ENCODE peak calls at places on chromosome 2, in five cellular contexts. K, N, O, Y and S are unnamed samples. For H3K36me3, the result is how much of the 10 kb centered on the place peaks cover.

GRCh38 chr2:173652731-173653426 is 298.2 kb downstream of the CDCA7 start:
- DNase-seq in K (no peak), N (no peak), O (no peak), Y (no peak), S (no peak)

GRCh38 chr2:30713698-30714097 is 93.5 kb downstream of the CAPN13 start:
- DNase-seq in K (peak), N (no peak), O (no peak), Y (no peak), S (peak)

GRCh38 chr2:128536925-128537620 is 218.4 kb upstream of the HS6ST1 start:
- DNase-seq in K (no peak), N (no peak), O (peak), Y (no peak), S (no peak)

GRCh38 chr2:80153151-80153550 is 151.4 kb downstream of the LRRTM1 start:
- DNase-seq in K (no peak), N (no peak), O (no peak), Y (no peak), S (no peak)

GRCh38 chr2:19871836-19872235 is 29.9 kb downstream of the TTC32 start:
- DNase-seq in K (peak), N (no peak), O (no peak), Y (no peak), S (no peak)

GRCh38 chr2:134982603-134983002 is 64.0 kb downstream of the CCNT2 start:
- DNase-seq in K (no peak), N (no peak), O (no peak), Y (no peak), S (no peak)

GRCh38 chr2:207219716-207220414 is 54.1 kb upstream of the KLF7 start:
- DNase-seq in K (no peak), N (no peak), O (no peak), Y (no peak), S (no peak)

GRCh38 chr2:187215576-187216240 is 232.3 kb downstream of the CALCRL start:
- DNase-seq in K (no peak), N (no peak), O (no peak), Y (no peak), S (no peak)

GRCh38 chr2:173997269-173997668 is 32.1 kb upstream of the SP3 start:
- DNase-seq in K (peak), N (peak), O (no peak), Y (peak), S (peak)

GRCh38 chr2:47456851-47457250 is 53.9 kb downstream of the MSH2 start:
- DNase-seq in K (no peak), N (no peak), O (no peak), Y (no peak), S (no peak)
- H3K36me3 ChIP-seq in K (under half), N (under half), O (under half), Y (under half), S (under half)

DNA sequence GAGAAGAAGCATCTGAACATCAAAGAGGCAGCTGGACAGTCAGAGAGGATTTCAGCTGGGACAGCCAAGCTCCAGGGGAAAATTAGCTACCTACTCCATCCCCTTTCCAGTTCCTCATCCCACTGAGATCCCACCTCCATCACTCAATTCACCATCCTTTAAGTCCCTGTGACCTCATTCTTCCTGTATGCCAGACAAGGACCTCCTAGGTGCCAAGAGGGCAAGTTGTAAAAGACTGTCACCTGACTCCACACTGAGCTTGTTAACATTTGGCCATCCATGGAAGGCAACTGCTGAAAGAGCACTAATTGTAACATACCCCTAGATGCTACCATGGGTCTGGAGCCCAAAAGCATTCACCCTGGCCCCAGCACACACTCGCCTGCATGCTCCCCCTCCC is 97.8 kb downstream of the KYNU start:
- DNase-seq in K (no peak), N (no peak), O (no peak), Y (no peak), S (no peak)
- H3K27ac ChIP-seq in K (no peak), N (no peak), O (no peak), Y (no peak), S (no peak)

GRCh38 chr2:10439185-10439879 is 8.8 kb downstream of the ODC1 start:
- DNase-seq in K (no peak), N (no peak), O (no peak), Y (no peak), S (no peak)

GRCh38 chr2:10436711-10437110 is 11.4 kb downstream of the ODC1 start:
- DNase-seq in K (no peak), N (no peak), O (no peak), Y (no peak), S (no peak)

GRCh38 chr2:10437806-10438205 is 10.3 kb downstream of the ODC1 start:
- DNase-seq in K (no peak), N (no peak), O (no peak), Y (no peak), S (no peak)

GRCh38 chr2:10439971-10440370 is 8.2 kb downstream of the ODC1 start:
- DNase-seq in K (no peak), N (no peak), O (no peak), Y (no peak), S (no peak)

GRCh38 chr2:10438688-10439087 is 9.4 kb downstream of the ODC1 start:
- DNase-seq in K (no peak), N (no peak), O (no peak), Y (no peak), S (peak)
- H3K36me3 ChIP-seq in K (under half), N (under half), O (half or more), Y (under half), S (under half)

GRCh38 chr2:217954051-217954450 is 48.7 kb downstream of the TNS1 start:
- DNase-seq in K (peak), N (peak), O (no peak), Y (no peak), S (peak)

GRCh38 chr2:217952409-217952808 is 50.4 kb downstream of the TNS1 start:
- DNase-seq in K (peak), N (peak), O (no peak), Y (no peak), S (peak)

GRCh38 chr2:217954469-217954868 is 48.3 kb downstream of the TNS1 start:
- DNase-seq in K (peak), N (peak), O (no peak), Y (no peak), S (peak)

GRCh38 chr2:217953011-217953481 is 49.7 kb downstream of the TNS1 start:
- DNase-seq in K (peak), N (peak), O (no peak), Y (no peak), S (peak)

DNA sequence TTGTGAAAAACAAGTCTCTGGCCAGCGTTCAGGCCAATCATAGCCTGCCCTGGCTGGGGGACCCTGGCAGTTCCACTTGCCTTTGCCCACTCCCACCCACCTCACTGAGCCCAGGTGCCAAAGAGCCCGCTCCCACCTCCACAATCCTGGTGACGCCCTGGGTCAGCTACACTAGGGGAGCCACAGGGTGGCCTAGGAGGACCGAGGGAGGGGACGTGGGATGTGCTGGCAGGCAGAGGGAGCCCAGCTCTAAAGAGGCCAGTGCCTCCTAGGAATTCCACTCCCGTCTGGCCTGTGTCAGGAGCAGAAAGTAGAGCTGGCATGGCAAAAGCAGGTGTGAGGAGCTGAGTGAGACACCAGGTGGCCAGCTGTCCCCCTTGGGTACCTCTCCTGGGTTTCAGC is 49.3 kb downstream of the TNS1 start:
- DNase-seq in K (peak), N (peak), O (no peak), Y (no peak), S (peak)
- H3K27ac ChIP-seq in K (peak), N (peak), O (no peak), Y (peak), S (peak)

GRCh38 chr2:61244694-61245093 is 82.7 kb downstream of the C2orf74 start:
- DNase-seq in K (no peak), N (no peak), O (no peak), Y (no peak), S (no peak)

GRCh38 chr2:61247204-61247812 is 85.3 kb downstream of the C2orf74 start:
- DNase-seq in K (no peak), N (no peak), O (no peak), Y (no peak), S (no peak)

GRCh38 chr2:61253136-61253535 is 91.1 kb downstream of the C2orf74 start:
- DNase-seq in K (no peak), N (no peak), O (no peak), Y (no peak), S (no peak)

GRCh38 chr2:61252031-61252430 is 90.0 kb downstream of the C2orf74 start:
- DNase-seq in K (no peak), N (no peak), O (no peak), Y (no peak), S (no peak)

GRCh38 chr2:61249521-61250071 is 87.6 kb downstream of the C2orf74 start:
- DNase-seq in K (no peak), N (no peak), O (no peak), Y (no peak), S (no peak)
- H3K36me3 ChIP-seq in K (half or more), N (under half), O (half or more), Y (under half), S (half or more)